ENCODE peak calls at places on chromosomes 2 and 18, in four cellular contexts. S is activated naive CD4-positive, alpha-beta T cell treated with anti-CD3 and anti-CD28 coated beads, Interleukin-2, amount 50 U/mL, for 16 hours; T is tibial artery; J is stimulated activated CD4-positive, alpha-beta T cell treated with anti-CD3 and anti-CD28 coated beads, Interleukin-4, amount 100 ng/mL, for 4 hours. N is an unnamed sample.
A peak's percentile ranks its signal among the peaks of the same experiment; 100 is the strongest.

GRCh38 chr18:63439334-63439733 is 17.1 kb upstream of the VPS4B start:
- DNase-seq in S (peak; percentile 32), T (peak; percentile 41), J (peak; percentile 12), N (peak; percentile 46)

GRCh38 chr2:11134349-11134748 is 20.9 kb upstream of the SLC66A3 start:
- DNase-seq in S (no peak), T (no peak), J (no peak), N (no peak)

GRCh38 chr2:225274751-225275150 is 124.8 kb upstream of the NYAP2 start:
- DNase-seq in S (no peak), T (no peak), J (no peak), N (peak; percentile 75)

GRCh38 chr2:72150157-72150960 is 2.7 kb upstream of the CYP26B1 start:
- DNase-seq in S (peak; percentile 61), T (peak; percentile 81), J (peak; percentile 44), N (peak; percentile 73)

GRCh38 chr18:47893047-47893446 is 37.4 kb downstream of the SMAD2 start:
- DNase-seq in S (no peak), T (no peak), J (no peak), N (no peak)

GRCh38 chr18:73564073-73564472 is 583.6 kb downstream of the FBXO15 start:
- DNase-seq in S (no peak), T (no peak), J (no peak), N (peak; percentile 44)

GRCh38 chr18:10284571-10285282 is 169.7 kb upstream of the APCDD1 start:
- DNase-seq in S (no peak), T (no peak), J (no peak), N (no peak)

GRCh38 chr2:119113489-119113770 is 45.1 kb downstream of the C1QL2 start:
- DNase-seq in S (no peak), T (no peak), J (no peak), N (no peak)

GRCh38 chr2:170703776-170704476 is 11.2 kb upstream of the SP5 start:
- DNase-seq in S (no peak), T (no peak), J (no peak), N (no peak)

GRCh38 chr2:70552501-70553333 is 909 bp downstream of the TGFA start:
- DNase-seq in S (no peak), T (no peak), J (no peak), N (no peak)

GRCh38 chr2:195984951-195985726 is 83.5 kb downstream of the DNAH7 start:
- DNase-seq in S (no peak), T (no peak), J (no peak), N (no peak)

GRCh38 chr2:19216676-19217075 is 141.7 kb downstream of the OSR1 start:
- DNase-seq in S (no peak), T (no peak), J (no peak), N (no peak)

GRCh38 chr2:121095257-121096080 is 189.5 kb downstream of the TFCP2L1 start:
- DNase-seq in S (no peak), T (no peak), J (no peak), N (peak; percentile 26)

GRCh38 chr2:6772366-6772710 is 93.4 kb downstream of the CMPK2 start:
- DNase-seq in S (no peak), T (no peak), J (no peak), N (peak; percentile 72)

GRCh38 chr2:164567335-164567989 is 53.8 kb downstream of the GRB14 start:
- DNase-seq in S (no peak), T (no peak), J (no peak), N (no peak)

GRCh38 chr2:212330263-212330662 is 208.3 kb downstream of the ERBB4 start:
- DNase-seq in S (peak; percentile 6), T (peak; percentile 20), J (no peak), N (no peak)

GRCh38 chr18:45745817-45746461 is 22.0 kb downstream of the SLC14A1 start:
- DNase-seq in S (no peak), T (no peak), J (no peak), N (peak; percentile 81)

GRCh38 chr2:23330214-23330613 is 54.8 kb upstream of the KLHL29 start:
- DNase-seq in S (no peak), T (no peak), J (no peak), N (no peak)

GRCh38 chr18:6951336-6952090 is 166.1 kb downstream of the LAMA1 start:
- DNase-seq in S (no peak), T (no peak), J (no peak), N (no peak)

GRCh38 chr2:102979429-102979828 is 217.6 kb downstream of the TMEM182 start:
- DNase-seq in S (no peak), T (no peak), J (no peak), N (peak; percentile 18)